ENCODE peak calls at places on chromosome 1, in six cellular contexts. A is A549, F is BE2C, N is mammary epithelial cell, V is cardiac muscle cell, G is heart left ventricle. U is an unnamed sample.

GRCh38 chr1:9960705-9961562 is 17.7 kb downstream of the NMNAT1 start:
- DNase-seq in F (peak; percentile 20), N (no peak), G (no peak), V (peak; percentile 73), A (no peak), U (peak; percentile 13)

GRCh38 chr1:236514703-236515442 is 8.9 kb upstream of the LGALS8 start:
- DNase-seq in F (no peak), G (no peak), A (peak; percentile 26), N (no peak), V (no peak), U (no peak)

GRCh38 chr1:56417636-56418035 is 161.7 kb downstream of the PLPP3 start:
- DNase-seq in N (no peak), V (no peak), G (no peak), F (no peak), A (no peak), U (no peak)

GRCh38 chr1:54945393-54945936 is 35.0 kb upstream of the TMEM61 start:
- DNase-seq in F (no peak), A (peak; percentile 18), N (peak; percentile 76), V (no peak), G (no peak), U (no peak)

GRCh38 chr1:217534566-217534965 is 96.3 kb downstream of the GPATCH2 start:
- DNase-seq in V (no peak), G (no peak), F (no peak), N (no peak), A (no peak), U (no peak)

GRCh38 chr1:47571952-47572351 is 134.1 kb downstream of the FOXD2 start:
- DNase-seq in G (no peak), V (no peak), A (no peak), F (no peak), N (no peak), U (no peak)

GRCh38 chr1:177615251-177615650 is 354.6 kb downstream of the SEC16B start:
- DNase-seq in V (no peak), G (no peak), F (no peak), N (peak; percentile 68), A (no peak), U (no peak)

GRCh38 chr1:228379165-228379460 is 27.5 kb downstream of the TRIM11 start:
- DNase-seq in A (no peak), N (no peak), G (peak; percentile 51), V (peak; percentile 29), F (peak; percentile 30), U (peak; percentile 87)

GRCh38 chr1:226365166-226365565 is 42.7 kb downstream of the PARP1 start:
- DNase-seq in N (no peak), A (no peak), G (no peak), V (no peak), F (no peak), U (no peak)

GRCh38 chr1:17841944-17842343 is 86.8 kb downstream of the ACTL8 start:
- DNase-seq in A (no peak), V (no peak), G (no peak), F (no peak), N (no peak), U (no peak)

GRCh38 chr1:117176579-117176978 is 34.1 kb downstream of the VTCN1 start:
- DNase-seq in V (no peak), A (no peak), F (no peak), G (no peak), N (no peak), U (no peak)

GRCh38 chr1:157147906-157148717 is 9.9 kb upstream of the ETV3 start:
- DNase-seq in V (no peak), F (no peak), G (no peak), A (peak; percentile 29), N (no peak), U (peak; percentile 20)

GRCh38 chr1:100580446-100580845 is 42.5 kb downstream of the GPR88 start:
- DNase-seq in G (no peak), A (no peak), V (no peak), N (no peak), F (no peak), U (no peak)

GRCh38 chr1:172845371-172845770 is 186.5 kb downstream of the FASLG start:
- DNase-seq in A (no peak), G (no peak), V (no peak), F (no peak), N (no peak), U (no peak)

GRCh38 chr1:41365772-41366427 is 4.7 kb downstream of the FOXO6 start:
- DNase-seq in N (no peak), F (no peak), A (no peak), V (peak; percentile 41), G (no peak), U (peak; percentile 73)

GRCh38 chr1:19764848-19765247 is 34.9 kb downstream of the TMCO4 start:
- DNase-seq in G (no peak), A (no peak), V (no peak), N (no peak), F (no peak), U (no peak)

GRCh38 chr1:154371436-154371835 is 33.7 kb upstream of the IL6R start:
- DNase-seq in N (no peak), F (no peak), G (no peak), V (no peak), A (no peak), U (no peak)

GRCh38 chr1:28971980-28972771 is 57.8 kb downstream of the EPB41 start:
- DNase-seq in G (no peak), N (peak; percentile 79), F (no peak), V (no peak), A (peak; percentile 68), U (peak; percentile 42)

GRCh38 chr1:30329802-30330557 is 393.4 kb downstream of the MATN1 start:
- DNase-seq in N (no peak), V (no peak), A (no peak), F (no peak), G (no peak), U (no peak)

GRCh38 chr1:175493999-175494336 is 249.4 kb downstream of the TNR start:
- DNase-seq in F (no peak), V (no peak), N (no peak), G (no peak), A (no peak), U (no peak)

GRCh38 chr1:228006034-228006792 is 585 bp upstream of the WNT3A start:
- DNase-seq in G (no peak), A (no peak), F (no peak), N (no peak), V (no peak), U (no peak)

GRCh38 chr1:200951016-200951415 is 56.3 kb downstream of the INAVA start:
- DNase-seq in V (no peak), F (no peak), A (no peak), G (no peak), N (peak; percentile 41), U (no peak)

GRCh38 chr1:240462766-240463410 is 149.1 kb downstream of the GREM2 start:
- DNase-seq in F (peak; percentile 19), N (no peak), G (no peak), V (no peak), A (no peak), U (no peak)

GRCh38 chr1:200437556-200438203 is 27.8 kb upstream of the ZNF281 start:
- DNase-seq in F (no peak), V (no peak), N (no peak), A (no peak), G (no peak), U (no peak)

GRCh38 chr1:159826436-159827101 is at the start of gene SLAMF8:
- DNase-seq in F (no peak), N (no peak), G (no peak), A (no peak), V (no peak), U (peak; percentile 16)

GRCh38 chr1:201259476-201260235 is 23.6 kb upstream of the PKP1 start:
- DNase-seq in V (no peak), G (no peak), A (no peak), F (no peak), N (peak; percentile 83), U (no peak)

GRCh38 chr1:4675454-4676186 is 21.2 kb downstream of the AJAP1 start:
- DNase-seq in N (no peak), A (no peak), V (no peak), G (no peak), F (no peak), U (no peak)

GRCh38 chr1:4676258-4676657 is 21.8 kb downstream of the AJAP1 start:
- DNase-seq in N (no peak), G (no peak), A (no peak), V (no peak), F (no peak), U (no peak)

GRCh38 chr1:4674117-4674516 is 19.7 kb downstream of the AJAP1 start:
- DNase-seq in A (no peak), G (no peak), F (no peak), N (no peak), V (no peak), U (no peak)

GRCh38 chr1:4673494-4673893 is 19.1 kb downstream of the AJAP1 start:
- DNase-seq in V (no peak), G (no peak), F (no peak), A (no peak), N (no peak), U (no peak)

DNA sequence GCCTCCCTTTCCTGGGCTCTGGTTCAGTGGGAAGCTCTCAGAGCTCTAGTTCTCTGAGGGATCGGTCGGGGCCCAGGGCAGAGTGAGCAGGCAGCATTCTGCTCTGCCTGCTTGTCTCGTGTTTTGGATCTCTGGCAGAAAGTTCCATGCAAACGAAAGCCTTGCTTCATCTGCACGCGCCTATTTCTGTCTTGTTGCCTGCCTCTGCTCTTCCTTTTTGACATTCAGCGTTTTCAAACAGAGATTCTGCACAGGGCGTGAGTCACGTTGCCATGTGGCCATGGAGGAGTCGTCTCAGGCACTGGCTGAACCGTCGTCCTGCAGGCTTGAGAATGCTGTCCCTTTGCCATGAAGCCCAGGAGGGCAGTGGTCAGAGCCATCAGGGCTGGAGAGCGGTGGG is 20.3 kb downstream of the AJAP1 start:
- DNase-seq in N (no peak), A (no peak), G (no peak), F (no peak), V (no peak), U (no peak)
- H3K9me3 ChIP-seq in N (peaks cover 8% of the 10 kb centered on the region), A (no peaks in the 10 kb centered on the region), G (no peaks in the 10 kb centered on the region), F (no peaks in the 10 kb centered on the region), V (no peaks in the 10 kb centered on the region), U (no peaks in the 10 kb centered on the region)

DNA sequence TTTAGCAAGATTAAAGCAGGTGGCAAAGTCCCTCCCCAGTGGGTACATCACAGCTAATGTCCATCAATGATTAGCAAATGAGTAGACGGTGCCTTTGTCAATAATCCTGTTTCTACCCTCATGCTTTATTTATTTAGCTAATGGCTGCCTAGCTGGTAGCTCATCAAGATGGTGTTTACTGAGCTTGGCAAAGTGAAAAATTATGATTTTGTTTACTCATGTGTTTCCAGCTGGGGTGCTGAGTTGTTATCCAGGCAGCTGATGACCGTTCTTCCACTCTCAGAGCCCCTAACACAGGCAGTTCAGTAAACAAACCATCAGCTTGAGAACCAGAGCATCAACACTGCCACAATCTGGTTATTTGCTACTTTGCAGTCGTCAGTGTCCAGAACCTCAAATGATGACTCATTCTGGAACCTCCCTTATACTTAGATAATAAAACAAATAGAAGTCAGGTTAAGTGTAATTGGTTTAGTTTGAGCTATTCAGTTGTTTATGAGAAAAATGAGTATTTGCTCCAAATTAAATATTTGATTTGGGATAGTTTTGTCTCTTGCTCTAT is 163.9 kb downstream of the ST6GALNAC5 start:
- DNase-seq in F (no peak), N (peak; percentile 59), G (no peak), V (no peak), A (peak; percentile 75), U (no peak)
- TF ChIP-seq CTCF in F (no peak), N (peak; percentile 40), G (no peak), V (no peak), A (no peak), U (no peak)

GRCh38 chr1:40132383-40133121 is 28.6 kb upstream of the RLF start:
- DNase-seq in F (no peak), N (no peak), A (no peak), G (no peak), V (no peak), U (peak; percentile 3)
- H3K4me3 ChIP-seq in F (no peak overlapping the region), N (no peak overlapping the region), A (no peak overlapping the region), G (peak overlapping the region; percentile 41), V (no peak overlapping the region), U (peak overlapping the region; percentile 0)

GRCh38 chr1:152410599-152410998 is 3.5 kb downstream of the CRNN start:
- DNase-seq in V (no peak), N (no peak), G (no peak), F (no peak), A (no peak), U (peak; percentile 66)
- H3K9me3 ChIP-seq in V (no peaks in the 10 kb centered on the region), N (no peaks in the 10 kb centered on the region), G (no peaks in the 10 kb centered on the region), F (no peaks in the 10 kb centered on the region), A (no peaks in the 10 kb centered on the region), U (no peaks in the 10 kb centered on the region)